ENCODE peak calls at places on chromosome 20, in nine cellular contexts. R is T-helper 2 cell; Y is GM13977; C is amygdala; M is T follicular helper cell; T is hepatocyte; H is coronary artery; L is effector memory CD8-positive, alpha-beta T cell; O is NCI-H226. F is an unnamed sample.

GRCh38 chr20:44054118-44054517 is 132.9 kb downstream of the JPH2 start:
- DNase-seq in R (no peak), Y (no peak), C (no peak), M (no peak), T (no peak), H (no peak), L (no peak), O (no peak), F (no peak)

GRCh38 chr20:8151371-8151770 is 19.3 kb downstream of the PLCB1 start:
- DNase-seq in R (no peak), Y (no peak), C (no peak), M (no peak), T (no peak), H (no peak), L (no peak), O (no peak), F (no peak)

GRCh38 chr20:35196313-35196712 is 24.4 kb downstream of the PROCR start:
- DNase-seq in R (no peak), Y (no peak), C (no peak), M (no peak), T (no peak), H (no peak), L (no peak), O (no peak), F (no peak)

GRCh38 chr20:22773326-22773725 is 189.0 kb upstream of the FOXA2 start:
- DNase-seq in R (no peak), Y (no peak), C (no peak), M (no peak), T (peak), H (no peak), L (no peak), O (no peak), F (no peak)

GRCh38 chr20:46047821-46048220 is 18.8 kb downstream of the SLC12A5 start:
- DNase-seq in R (no peak), Y (no peak), C (no peak), M (no peak), T (no peak), H (no peak), L (no peak), O (no peak), F (no peak)

GRCh38 chr20:32648761-32649615 is 24.8 kb downstream of the C20orf203 start:
- DNase-seq in R (no peak), Y (no peak), C (no peak), M (no peak), T (peak), H (no peak), L (no peak), O (peak), F (no peak)

GRCh38 chr20:58692579-58693225 is at the start of gene NPEPL1:
- DNase-seq in R (peak), Y (peak), C (no peak), M (peak), T (peak), H (peak), L (peak), O (peak), F (peak)

GRCh38 chr20:35947907-35948306 is 6.4 kb downstream of the SCAND1 start:
- DNase-seq in R (no peak), Y (no peak), C (no peak), M (no peak), T (no peak), H (no peak), L (no peak), O (no peak), F (no peak)

GRCh38 chr20:58075980-58076749 is 152.3 kb downstream of the ANKRD60 start:
- DNase-seq in R (no peak), Y (no peak), C (no peak), M (no peak), T (no peak), H (peak), L (no peak), O (no peak), F (no peak)

GRCh38 chr20:9629821-9630220 is 115.4 kb downstream of the LAMP5 start:
- DNase-seq in R (no peak), Y (no peak), C (no peak), M (no peak), T (no peak), H (no peak), L (no peak), O (no peak), F (no peak)

GRCh38 chr20:44644384-44645131 is 6.9 kb downstream of the ADA start:
- DNase-seq in R (peak), Y (no peak), C (no peak), M (no peak), T (no peak), H (no peak), L (peak), O (no peak), F (no peak)

GRCh38 chr20:53934421-53935352 is 135.7 kb downstream of the BCAS1 start:
- DNase-seq in R (no peak), Y (peak), C (no peak), M (no peak), T (no peak), H (peak), L (no peak), O (peak), F (no peak)

GRCh38 chr20:63360850-63361497 is at the start of gene CHRNA4:
- DNase-seq in R (no peak), Y (no peak), C (no peak), M (no peak), T (peak), H (no peak), L (no peak), O (no peak), F (no peak)

GRCh38 chr20:46850416-46850815 is 44.2 kb upstream of the EYA2 start:
- DNase-seq in R (no peak), Y (no peak), C (no peak), M (no peak), T (peak), H (no peak), L (no peak), O (no peak), F (no peak)

GRCh38 chr20:8292793-8293192 is 160.7 kb downstream of the PLCB1 start:
- DNase-seq in R (peak), Y (no peak), C (no peak), M (no peak), T (no peak), H (no peak), L (no peak), O (no peak), F (no peak)

GRCh38 chr20:51311636-51312479 is 230.7 kb downstream of the NFATC2 start:
- DNase-seq in R (no peak), Y (no peak), C (no peak), M (no peak), T (peak), H (no peak), L (no peak), O (no peak), F (no peak)

GRCh38 chr20:31968299-31969126 is 562 bp downstream of the XKR7 start:
- DNase-seq in R (peak), Y (peak), C (peak), M (peak), T (peak), H (no peak), L (peak), O (peak), F (peak)

GRCh38 chr20:17059465-17059864 is 167.4 kb upstream of the PCSK2 start:
- DNase-seq in R (no peak), Y (no peak), C (no peak), M (no peak), T (no peak), H (no peak), L (no peak), O (no peak), F (no peak)

GRCh38 chr20:59850018-59850641 is 83.3 kb downstream of the SYCP2 start:
- DNase-seq in R (no peak), Y (peak), C (no peak), M (no peak), T (peak), H (no peak), L (no peak), O (no peak), F (no peak)

GRCh38 chr20:58233881-58234528 is 5.6 kb upstream of the ANKRD60 start:
- DNase-seq in R (peak), Y (no peak), C (no peak), M (no peak), T (no peak), H (no peak), L (peak), O (no peak), F (peak)

GRCh38 chr20:58718729-58719128 is 26.1 kb downstream of the NPEPL1 start:
- DNase-seq in R (no peak), Y (no peak), C (no peak), M (no peak), T (peak), H (no peak), L (no peak), O (no peak), F (peak)

GRCh38 chr20:24673678-24674570 is 204.5 kb downstream of the SYNDIG1 start:
- DNase-seq in R (no peak), Y (no peak), C (no peak), M (no peak), T (no peak), H (no peak), L (no peak), O (peak), F (no peak)

GRCh38 chr20:53825282-53825681 is 231.6 kb upstream of the ZNF217 start:
- DNase-seq in R (no peak), Y (no peak), C (no peak), M (no peak), T (no peak), H (no peak), L (no peak), O (no peak), F (no peak)

GRCh38 chr20:44187054-44187762 is at the start of gene JPH2:
- DNase-seq in R (no peak), Y (no peak), C (no peak), M (no peak), T (peak), H (peak), L (no peak), O (peak), F (no peak)

GRCh38 chr20:20786428-20786827 is 74.0 kb upstream of the RALGAPA2 start:
- DNase-seq in R (no peak), Y (no peak), C (no peak), M (no peak), T (no peak), H (no peak), L (no peak), O (no peak), F (no peak)

GRCh38 chr20:50475879-50476292 is 34.3 kb upstream of the PTPN1 start:
- DNase-seq in R (no peak), Y (no peak), C (no peak), M (no peak), T (no peak), H (no peak), L (no peak), O (peak), F (no peak)

GRCh38 chr20:51420111-51420510 is 122.4 kb downstream of the NFATC2 start:
- DNase-seq in R (no peak), Y (no peak), C (no peak), M (no peak), T (no peak), H (no peak), L (no peak), O (peak), F (no peak)

GRCh38 chr20:15940127-15940526 is 633.1 kb downstream of the KIF16B start:
- DNase-seq in R (no peak), Y (no peak), C (no peak), M (no peak), T (no peak), H (no peak), L (no peak), O (no peak), F (no peak)

GRCh38 chr20:33640287-33640686 is 21.8 kb upstream of the C20orf144 start:
- DNase-seq in R (no peak), Y (no peak), C (no peak), M (no peak), T (no peak), H (no peak), L (no peak), O (no peak), F (no peak)

GRCh38 chr20:62117362-62117646 is 5.0 kb upstream of the LSM14B start:
- DNase-seq in R (no peak), Y (no peak), C (no peak), M (no peak), T (no peak), H (no peak), L (no peak), O (no peak), F (no peak)

GRCh38 chr20:31674895-31675827 is 37.4 kb downstream of the COX4I2 start:
- DNase-seq in R (peak), Y (peak), C (peak), M (peak), T (no peak), H (peak), L (peak), O (peak), F (peak)

GRCh38 chr20:57666106-57666833 is 43.5 kb downstream of the PMEPA1 start:
- DNase-seq in R (no peak), Y (no peak), C (no peak), M (no peak), T (no peak), H (no peak), L (no peak), O (no peak), F (no peak)

GRCh38 chr20:56778765-56779195 is 149.7 kb downstream of the TFAP2C start:
- DNase-seq in R (no peak), Y (no peak), C (no peak), M (no peak), T (peak), H (no peak), L (no peak), O (peak), F (no peak)

GRCh38 chr20:4916991-4917881 is 84.1 kb downstream of the SLC23A2 start:
- DNase-seq in R (no peak), Y (no peak), C (no peak), M (no peak), T (no peak), H (peak), L (no peak), O (peak), F (no peak)

GRCh38 chr20:53842301-53843099 is 227.9 kb downstream of the BCAS1 start:
- DNase-seq in R (peak), Y (no peak), C (no peak), M (no peak), T (no peak), H (no peak), L (peak), O (no peak), F (no peak)

GRCh38 chr20:11965602-11966001 is 47.9 kb downstream of the BTBD3 start:
- DNase-seq in R (no peak), Y (no peak), C (no peak), M (no peak), T (no peak), H (no peak), L (no peak), O (no peak), F (no peak)

GRCh38 chr20:64239449-64240242 is 15.9 kb upstream of the PCMTD2 start:
- DNase-seq in R (no peak), Y (no peak), C (no peak), M (no peak), T (no peak), H (no peak), L (no peak), O (no peak), F (peak)

GRCh38 chr20:63589261-63590217 is 15.5 kb upstream of the HELZ2 start:
- DNase-seq in R (no peak), Y (no peak), C (no peak), M (no peak), T (no peak), H (no peak), L (no peak), O (no peak), F (no peak)